ENCODE peak calls at places on chromosomes 11 and 22, in nine cellular contexts. One of them, this sample, is unnamed.

GRCh38 chr11:78573271-78574035 is 1.2 kb downstream of the NARS2 start:
- DNase-seq in activated gamma-delta T cell treated with anti-CD3 and anti-CD28 coated beads, Interleukin-2, amount 50 U/mL, for 16 hours: no peak
- DNase-seq in fibroblast of the aortic adventitia: no peak
- DNase-seq in epithelial cell of esophagus: no peak
- DNase-seq in activated T-cell treated with anti-CD3 and anti-CD28 coated beads for 1 hour: no peak
- DNase-seq in activated CD4-positive, alpha-beta T cell treated with anti-CD3 and anti-CD28 coated beads for 24 hours: no peak
- DNase-seq in A172: no peak
- DNase-seq in epithelial cell of proximal tubule: no peak
- DNase-seq in left colon: no peak
- DNase-seq in this sample: no peak

GRCh38 chr11:67780056-67780455 is 105.6 kb upstream of the ALDH3B2 start:
- DNase-seq in activated gamma-delta T cell treated with anti-CD3 and anti-CD28 coated beads, Interleukin-2, amount 50 U/mL, for 16 hours: no peak
- DNase-seq in fibroblast of the aortic adventitia: peak; percentile 49
- DNase-seq in epithelial cell of esophagus: no peak
- DNase-seq in activated T-cell treated with anti-CD3 and anti-CD28 coated beads for 1 hour: no peak
- DNase-seq in activated CD4-positive, alpha-beta T cell treated with anti-CD3 and anti-CD28 coated beads for 24 hours: no peak
- DNase-seq in A172: no peak
- DNase-seq in epithelial cell of proximal tubule: no peak
- DNase-seq in left colon: no peak
- DNase-seq in this sample: no peak

GRCh38 chr11:75308116-75308515 is 43.3 kb downstream of the ARRB1 start:
- DNase-seq in activated gamma-delta T cell treated with anti-CD3 and anti-CD28 coated beads, Interleukin-2, amount 50 U/mL, for 16 hours: no peak
- DNase-seq in fibroblast of the aortic adventitia: no peak
- DNase-seq in epithelial cell of esophagus: no peak
- DNase-seq in activated T-cell treated with anti-CD3 and anti-CD28 coated beads for 1 hour: no peak
- DNase-seq in activated CD4-positive, alpha-beta T cell treated with anti-CD3 and anti-CD28 coated beads for 24 hours: no peak
- DNase-seq in A172: no peak
- DNase-seq in epithelial cell of proximal tubule: no peak
- DNase-seq in left colon: no peak
- DNase-seq in this sample: no peak

GRCh38 chr22:45200862-45201511 is 37.3 kb downstream of the NUP50 start:
- DNase-seq in activated gamma-delta T cell treated with anti-CD3 and anti-CD28 coated beads, Interleukin-2, amount 50 U/mL, for 16 hours: no peak
- DNase-seq in fibroblast of the aortic adventitia: peak; percentile 68
- DNase-seq in epithelial cell of esophagus: peak; percentile 64
- DNase-seq in activated T-cell treated with anti-CD3 and anti-CD28 coated beads for 1 hour: no peak
- DNase-seq in activated CD4-positive, alpha-beta T cell treated with anti-CD3 and anti-CD28 coated beads for 24 hours: no peak
- DNase-seq in A172: peak; percentile 55
- DNase-seq in epithelial cell of proximal tubule: no peak
- DNase-seq in left colon: no peak
- DNase-seq in this sample: no peak

GRCh38 chr22:49295465-49295743 is 532.3 kb downstream of the BRD1 start:
- DNase-seq in activated gamma-delta T cell treated with anti-CD3 and anti-CD28 coated beads, Interleukin-2, amount 50 U/mL, for 16 hours: no peak
- DNase-seq in fibroblast of the aortic adventitia: no peak
- DNase-seq in epithelial cell of esophagus: no peak
- DNase-seq in activated T-cell treated with anti-CD3 and anti-CD28 coated beads for 1 hour: no peak
- DNase-seq in activated CD4-positive, alpha-beta T cell treated with anti-CD3 and anti-CD28 coated beads for 24 hours: no peak
- DNase-seq in A172: no peak
- DNase-seq in epithelial cell of proximal tubule: no peak
- DNase-seq in left colon: no peak
- DNase-seq in this sample: no peak

GRCh38 chr22:44314425-44315067 is 1.8 kb upstream of the SHISAL1 start:
- DNase-seq in activated gamma-delta T cell treated with anti-CD3 and anti-CD28 coated beads, Interleukin-2, amount 50 U/mL, for 16 hours: no peak
- DNase-seq in fibroblast of the aortic adventitia: no peak
- DNase-seq in epithelial cell of esophagus: no peak
- DNase-seq in activated T-cell treated with anti-CD3 and anti-CD28 coated beads for 1 hour: no peak
- DNase-seq in activated CD4-positive, alpha-beta T cell treated with anti-CD3 and anti-CD28 coated beads for 24 hours: no peak
- DNase-seq in A172: no peak
- DNase-seq in epithelial cell of proximal tubule: no peak
- DNase-seq in left colon: no peak
- DNase-seq in this sample: no peak

GRCh38 chr11:105610796-105611361 is 1.0 kb downstream of the GRIA4 start:
- DNase-seq in activated gamma-delta T cell treated with anti-CD3 and anti-CD28 coated beads, Interleukin-2, amount 50 U/mL, for 16 hours: no peak
- DNase-seq in fibroblast of the aortic adventitia: no peak
- DNase-seq in epithelial cell of esophagus: no peak
- DNase-seq in activated T-cell treated with anti-CD3 and anti-CD28 coated beads for 1 hour: no peak
- DNase-seq in activated CD4-positive, alpha-beta T cell treated with anti-CD3 and anti-CD28 coated beads for 24 hours: no peak
- DNase-seq in A172: no peak
- DNase-seq in epithelial cell of proximal tubule: no peak
- DNase-seq in left colon: no peak
- DNase-seq in this sample: no peak

GRCh38 chr11:47104337-47104950 is 72.2 kb downstream of the ARFGAP2 start:
- DNase-seq in activated gamma-delta T cell treated with anti-CD3 and anti-CD28 coated beads, Interleukin-2, amount 50 U/mL, for 16 hours: no peak
- DNase-seq in fibroblast of the aortic adventitia: peak; percentile 66
- DNase-seq in epithelial cell of esophagus: no peak
- DNase-seq in activated T-cell treated with anti-CD3 and anti-CD28 coated beads for 1 hour: no peak
- DNase-seq in activated CD4-positive, alpha-beta T cell treated with anti-CD3 and anti-CD28 coated beads for 24 hours: no peak
- DNase-seq in A172: no peak
- DNase-seq in epithelial cell of proximal tubule: peak; percentile 20
- DNase-seq in left colon: no peak
- DNase-seq in this sample: no peak

GRCh38 chr11:34269031-34269430 is 88.8 kb downstream of the ABTB2 start:
- DNase-seq in activated gamma-delta T cell treated with anti-CD3 and anti-CD28 coated beads, Interleukin-2, amount 50 U/mL, for 16 hours: no peak
- DNase-seq in fibroblast of the aortic adventitia: no peak
- DNase-seq in epithelial cell of esophagus: no peak
- DNase-seq in activated T-cell treated with anti-CD3 and anti-CD28 coated beads for 1 hour: no peak
- DNase-seq in activated CD4-positive, alpha-beta T cell treated with anti-CD3 and anti-CD28 coated beads for 24 hours: no peak
- DNase-seq in A172: no peak
- DNase-seq in epithelial cell of proximal tubule: no peak
- DNase-seq in left colon: no peak
- DNase-seq in this sample: no peak

GRCh38 chr11:30735946-30736345 is 149.8 kb upstream of the MPPED2 start:
- DNase-seq in activated gamma-delta T cell treated with anti-CD3 and anti-CD28 coated beads, Interleukin-2, amount 50 U/mL, for 16 hours: no peak
- DNase-seq in fibroblast of the aortic adventitia: no peak
- DNase-seq in epithelial cell of esophagus: no peak
- DNase-seq in activated T-cell treated with anti-CD3 and anti-CD28 coated beads for 1 hour: no peak
- DNase-seq in activated CD4-positive, alpha-beta T cell treated with anti-CD3 and anti-CD28 coated beads for 24 hours: no peak
- DNase-seq in A172: no peak
- DNase-seq in epithelial cell of proximal tubule: no peak
- DNase-seq in left colon: no peak
- DNase-seq in this sample: no peak

GRCh38 chr11:14248577-14248976 is 110.4 kb downstream of the RRAS2 start:
- DNase-seq in activated gamma-delta T cell treated with anti-CD3 and anti-CD28 coated beads, Interleukin-2, amount 50 U/mL, for 16 hours: no peak
- DNase-seq in fibroblast of the aortic adventitia: no peak
- DNase-seq in epithelial cell of esophagus: no peak
- DNase-seq in activated T-cell treated with anti-CD3 and anti-CD28 coated beads for 1 hour: no peak
- DNase-seq in activated CD4-positive, alpha-beta T cell treated with anti-CD3 and anti-CD28 coated beads for 24 hours: no peak
- DNase-seq in A172: no peak
- DNase-seq in epithelial cell of proximal tubule: no peak
- DNase-seq in left colon: no peak
- DNase-seq in this sample: no peak

GRCh38 chr11:64237484-64237951 is 3.1 kb downstream of the VEGFB start:
- DNase-seq in activated gamma-delta T cell treated with anti-CD3 and anti-CD28 coated beads, Interleukin-2, amount 50 U/mL, for 16 hours: no peak
- DNase-seq in fibroblast of the aortic adventitia: no peak
- DNase-seq in epithelial cell of esophagus: peak; percentile 62
- DNase-seq in activated T-cell treated with anti-CD3 and anti-CD28 coated beads for 1 hour: no peak
- DNase-seq in activated CD4-positive, alpha-beta T cell treated with anti-CD3 and anti-CD28 coated beads for 24 hours: no peak
- DNase-seq in A172: no peak
- DNase-seq in epithelial cell of proximal tubule: no peak
- DNase-seq in left colon: peak; percentile 88
- DNase-seq in this sample: no peak

GRCh38 chr11:116224154-116224888 is 548.5 kb downstream of the BUD13 start:
- DNase-seq in activated gamma-delta T cell treated with anti-CD3 and anti-CD28 coated beads, Interleukin-2, amount 50 U/mL, for 16 hours: no peak
- DNase-seq in fibroblast of the aortic adventitia: peak; percentile 29
- DNase-seq in epithelial cell of esophagus: peak; percentile 16
- DNase-seq in activated T-cell treated with anti-CD3 and anti-CD28 coated beads for 1 hour: peak; percentile 23
- DNase-seq in activated CD4-positive, alpha-beta T cell treated with anti-CD3 and anti-CD28 coated beads for 24 hours: peak; percentile 4
- DNase-seq in A172: peak; percentile 3
- DNase-seq in epithelial cell of proximal tubule: no peak
- DNase-seq in left colon: peak; percentile 62
- DNase-seq in this sample: peak; percentile 41

GRCh38 chr11:32581556-32581955 is 2.1 kb upstream of the EIF3M start:
- DNase-seq in activated gamma-delta T cell treated with anti-CD3 and anti-CD28 coated beads, Interleukin-2, amount 50 U/mL, for 16 hours: no peak
- DNase-seq in fibroblast of the aortic adventitia: no peak
- DNase-seq in epithelial cell of esophagus: peak; percentile 69
- DNase-seq in activated T-cell treated with anti-CD3 and anti-CD28 coated beads for 1 hour: no peak
- DNase-seq in activated CD4-positive, alpha-beta T cell treated with anti-CD3 and anti-CD28 coated beads for 24 hours: no peak
- DNase-seq in A172: no peak
- DNase-seq in epithelial cell of proximal tubule: no peak
- DNase-seq in left colon: no peak
- DNase-seq in this sample: no peak

GRCh38 chr11:5151713-5152153 is 2.8 kb downstream of the OR52A1 start:
- DNase-seq in activated gamma-delta T cell treated with anti-CD3 and anti-CD28 coated beads, Interleukin-2, amount 50 U/mL, for 16 hours: no peak
- DNase-seq in fibroblast of the aortic adventitia: no peak
- DNase-seq in epithelial cell of esophagus: no peak
- DNase-seq in activated T-cell treated with anti-CD3 and anti-CD28 coated beads for 1 hour: no peak
- DNase-seq in activated CD4-positive, alpha-beta T cell treated with anti-CD3 and anti-CD28 coated beads for 24 hours: no peak
- DNase-seq in A172: no peak
- DNase-seq in epithelial cell of proximal tubule: no peak
- DNase-seq in left colon: no peak
- DNase-seq in this sample: no peak

GRCh38 chr22:28743852-28744251 is 2.0 kb downstream of the HSCB start:
- DNase-seq in activated gamma-delta T cell treated with anti-CD3 and anti-CD28 coated beads, Interleukin-2, amount 50 U/mL, for 16 hours: no peak
- DNase-seq in fibroblast of the aortic adventitia: no peak
- DNase-seq in epithelial cell of esophagus: no peak
- DNase-seq in activated T-cell treated with anti-CD3 and anti-CD28 coated beads for 1 hour: no peak
- DNase-seq in activated CD4-positive, alpha-beta T cell treated with anti-CD3 and anti-CD28 coated beads for 24 hours: no peak
- DNase-seq in A172: no peak
- DNase-seq in epithelial cell of proximal tubule: no peak
- DNase-seq in left colon: no peak
- DNase-seq in this sample: no peak

GRCh38 chr11:61384271-61385242 is 7.8 kb upstream of the TMEM216 start:
- DNase-seq in activated gamma-delta T cell treated with anti-CD3 and anti-CD28 coated beads, Interleukin-2, amount 50 U/mL, for 16 hours: no peak
- DNase-seq in fibroblast of the aortic adventitia: peak; percentile 70
- DNase-seq in epithelial cell of esophagus: peak; percentile 60
- DNase-seq in activated T-cell treated with anti-CD3 and anti-CD28 coated beads for 1 hour: no peak
- DNase-seq in activated CD4-positive, alpha-beta T cell treated with anti-CD3 and anti-CD28 coated beads for 24 hours: no peak
- DNase-seq in A172: no peak
- DNase-seq in epithelial cell of proximal tubule: no peak
- DNase-seq in left colon: no peak
- DNase-seq in this sample: no peak

GRCh38 chr22:24948356-24949202 is 2.1 kb upstream of the LHFPL7 start:
- DNase-seq in activated gamma-delta T cell treated with anti-CD3 and anti-CD28 coated beads, Interleukin-2, amount 50 U/mL, for 16 hours: no peak
- DNase-seq in fibroblast of the aortic adventitia: no peak
- DNase-seq in epithelial cell of esophagus: no peak
- DNase-seq in activated T-cell treated with anti-CD3 and anti-CD28 coated beads for 1 hour: no peak
- DNase-seq in activated CD4-positive, alpha-beta T cell treated with anti-CD3 and anti-CD28 coated beads for 24 hours: no peak
- DNase-seq in A172: no peak
- DNase-seq in epithelial cell of proximal tubule: no peak
- DNase-seq in left colon: no peak
- DNase-seq in this sample: no peak

GRCh38 chr22:19432092-19432844 is at the start of gene MRPL40:
- DNase-seq in activated gamma-delta T cell treated with anti-CD3 and anti-CD28 coated beads, Interleukin-2, amount 50 U/mL, for 16 hours: peak; percentile 82
- DNase-seq in fibroblast of the aortic adventitia: peak; percentile 93
- DNase-seq in epithelial cell of esophagus: peak; percentile 96
- DNase-seq in activated T-cell treated with anti-CD3 and anti-CD28 coated beads for 1 hour: peak; percentile 77
- DNase-seq in activated CD4-positive, alpha-beta T cell treated with anti-CD3 and anti-CD28 coated beads for 24 hours: peak; percentile 84
- DNase-seq in A172: peak; percentile 68
- DNase-seq in epithelial cell of proximal tubule: peak; percentile 39
- DNase-seq in left colon: peak; percentile 94
- DNase-seq in this sample: peak; percentile 83

GRCh38 chr11:65633390-65634139 is 4.3 kb upstream of the SIPA1 start:
- DNase-seq in activated gamma-delta T cell treated with anti-CD3 and anti-CD28 coated beads, Interleukin-2, amount 50 U/mL, for 16 hours: no peak
- DNase-seq in fibroblast of the aortic adventitia: no peak
- DNase-seq in epithelial cell of esophagus: no peak
- DNase-seq in activated T-cell treated with anti-CD3 and anti-CD28 coated beads for 1 hour: no peak
- DNase-seq in activated CD4-positive, alpha-beta T cell treated with anti-CD3 and anti-CD28 coated beads for 24 hours: no peak
- DNase-seq in A172: no peak
- DNase-seq in epithelial cell of proximal tubule: no peak
- DNase-seq in left colon: no peak
- DNase-seq in this sample: no peak

GRCh38 chr11:103964390-103964789 is 72.0 kb upstream of the DDI1 start:
- DNase-seq in activated gamma-delta T cell treated with anti-CD3 and anti-CD28 coated beads, Interleukin-2, amount 50 U/mL, for 16 hours: no peak
- DNase-seq in fibroblast of the aortic adventitia: no peak
- DNase-seq in epithelial cell of esophagus: no peak
- DNase-seq in activated T-cell treated with anti-CD3 and anti-CD28 coated beads for 1 hour: no peak
- DNase-seq in activated CD4-positive, alpha-beta T cell treated with anti-CD3 and anti-CD28 coated beads for 24 hours: no peak
- DNase-seq in A172: no peak
- DNase-seq in epithelial cell of proximal tubule: no peak
- DNase-seq in left colon: no peak
- DNase-seq in this sample: no peak

GRCh38 chr22:40385041-40385782 is 14.8 kb downstream of the SGSM3 start:
- DNase-seq in activated gamma-delta T cell treated with anti-CD3 and anti-CD28 coated beads, Interleukin-2, amount 50 U/mL, for 16 hours: no peak
- DNase-seq in fibroblast of the aortic adventitia: no peak
- DNase-seq in epithelial cell of esophagus: peak; percentile 39
- DNase-seq in activated T-cell treated with anti-CD3 and anti-CD28 coated beads for 1 hour: no peak
- DNase-seq in activated CD4-positive, alpha-beta T cell treated with anti-CD3 and anti-CD28 coated beads for 24 hours: no peak
- DNase-seq in A172: no peak
- DNase-seq in epithelial cell of proximal tubule: no peak
- DNase-seq in left colon: no peak
- DNase-seq in this sample: no peak

GRCh38 chr22:43157874-43158546 is 6.7 kb downstream of the TSPO start:
- DNase-seq in activated gamma-delta T cell treated with anti-CD3 and anti-CD28 coated beads, Interleukin-2, amount 50 U/mL, for 16 hours: no peak
- DNase-seq in fibroblast of the aortic adventitia: no peak
- DNase-seq in epithelial cell of esophagus: no peak
- DNase-seq in activated T-cell treated with anti-CD3 and anti-CD28 coated beads for 1 hour: no peak
- DNase-seq in activated CD4-positive, alpha-beta T cell treated with anti-CD3 and anti-CD28 coated beads for 24 hours: no peak
- DNase-seq in A172: no peak
- DNase-seq in epithelial cell of proximal tubule: no peak
- DNase-seq in left colon: no peak
- DNase-seq in this sample: no peak

GRCh38 chr11:2664886-2665746 is 34.7 kb downstream of the KCNQ1OT1 start:
- DNase-seq in activated gamma-delta T cell treated with anti-CD3 and anti-CD28 coated beads, Interleukin-2, amount 50 U/mL, for 16 hours: no peak
- DNase-seq in fibroblast of the aortic adventitia: no peak
- DNase-seq in epithelial cell of esophagus: no peak
- DNase-seq in activated T-cell treated with anti-CD3 and anti-CD28 coated beads for 1 hour: no peak
- DNase-seq in activated CD4-positive, alpha-beta T cell treated with anti-CD3 and anti-CD28 coated beads for 24 hours: no peak
- DNase-seq in A172: no peak
- DNase-seq in epithelial cell of proximal tubule: no peak
- DNase-seq in left colon: no peak
- DNase-seq in this sample: no peak

GRCh38 chr22:24994070-24994763 is 41.7 kb downstream of the KIAA1671 start:
- DNase-seq in activated gamma-delta T cell treated with anti-CD3 and anti-CD28 coated beads, Interleukin-2, amount 50 U/mL, for 16 hours: no peak
- DNase-seq in fibroblast of the aortic adventitia: peak; percentile 62
- DNase-seq in epithelial cell of esophagus: peak; percentile 98
- DNase-seq in activated T-cell treated with anti-CD3 and anti-CD28 coated beads for 1 hour: no peak
- DNase-seq in activated CD4-positive, alpha-beta T cell treated with anti-CD3 and anti-CD28 coated beads for 24 hours: peak; percentile 12
- DNase-seq in A172: peak; percentile 69
- DNase-seq in epithelial cell of proximal tubule: no peak
- DNase-seq in left colon: peak; percentile 83
- DNase-seq in this sample: peak; percentile 84

GRCh38 chr11:113234888-113235287 is 79.5 kb upstream of the TTC12 start:
- DNase-seq in activated gamma-delta T cell treated with anti-CD3 and anti-CD28 coated beads, Interleukin-2, amount 50 U/mL, for 16 hours: no peak
- DNase-seq in fibroblast of the aortic adventitia: no peak
- DNase-seq in epithelial cell of esophagus: no peak
- DNase-seq in activated T-cell treated with anti-CD3 and anti-CD28 coated beads for 1 hour: no peak
- DNase-seq in activated CD4-positive, alpha-beta T cell treated with anti-CD3 and anti-CD28 coated beads for 24 hours: no peak
- DNase-seq in A172: no peak
- DNase-seq in epithelial cell of proximal tubule: no peak
- DNase-seq in left colon: no peak
- DNase-seq in this sample: no peak

This sample was measured in RWPE1.